ENCODE peak calls at places on chromosomes 7 and 10, in four cellular contexts. F is heart left ventricle, T is dorsolateral prefrontal cortex, X is tibial nerve. Q is an unnamed sample. For H3K27me3, the result is how much of the 10 kb centered on the place peaks cover.

GRCh38 chr7:157273208-157274202 is 63.3 kb upstream of the DNAJB6 start:
- DNase-seq in T (peak), F (peak), X (peak), Q (no peak)

GRCh38 chr10:97861924-97862323 is 12.3 kb downstream of the GOLGA7B start:
- DNase-seq in T (no peak), X (no peak), F (no peak), Q (no peak)

GRCh38 chr10:98374176-98374969 is 40.6 kb downstream of the PYROXD2 start:
- DNase-seq in F (no peak), T (peak), X (no peak), Q (no peak)

GRCh38 chr10:78594938-78595645 is 473.7 kb upstream of the ZMIZ1 start:
- DNase-seq in F (no peak), T (no peak), X (no peak), Q (no peak)

GRCh38 chr10:117133273-117134083 is 4.6 kb downstream of the VAX1 start:
- DNase-seq in F (no peak), X (no peak), T (no peak), Q (no peak)

GRCh38 chr7:131467788-131468187 is 88.6 kb downstream of the PODXL start:
- DNase-seq in F (no peak), T (no peak), X (no peak), Q (no peak)

GRCh38 chr7:36474283-36475010 is 84.8 kb downstream of the ANLN start:
- DNase-seq in X (no peak), T (no peak), F (no peak), Q (no peak)

GRCh38 chr7:47361746-47362215 is 220.1 kb downstream of the TNS3 start:
- DNase-seq in X (no peak), F (peak), T (no peak), Q (peak)

GRCh38 chr7:116724560-116725231 is 52.7 kb downstream of the MET start:
- DNase-seq in X (no peak), F (no peak), T (no peak), Q (no peak)

DNA sequence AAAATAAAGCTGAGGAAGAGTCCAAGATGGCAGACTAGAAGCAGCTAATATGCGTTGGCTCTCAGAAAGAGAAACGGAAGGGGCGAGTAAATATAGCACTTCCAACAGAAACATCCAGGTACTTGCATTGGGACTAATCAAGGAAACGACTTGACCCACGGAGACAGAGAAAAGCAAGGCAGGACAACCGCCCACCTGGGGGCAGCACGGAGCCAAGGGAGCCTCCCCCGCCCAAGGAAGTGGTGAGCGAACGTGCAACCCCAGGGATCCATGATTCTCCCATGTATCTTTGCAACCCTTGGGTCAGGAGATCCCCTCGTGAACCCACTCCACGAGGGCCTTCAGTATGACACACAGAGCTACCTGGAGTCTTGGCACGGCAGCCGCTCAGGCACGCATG is 45.4 kb upstream of the GRM3 start:
- DNase-seq in T (no peak), X (no peak), F (no peak), Q (no peak)
- TF ChIP-seq CTCF in T (peak), X (no peak), F (peak), Q (no peak)

DNA sequence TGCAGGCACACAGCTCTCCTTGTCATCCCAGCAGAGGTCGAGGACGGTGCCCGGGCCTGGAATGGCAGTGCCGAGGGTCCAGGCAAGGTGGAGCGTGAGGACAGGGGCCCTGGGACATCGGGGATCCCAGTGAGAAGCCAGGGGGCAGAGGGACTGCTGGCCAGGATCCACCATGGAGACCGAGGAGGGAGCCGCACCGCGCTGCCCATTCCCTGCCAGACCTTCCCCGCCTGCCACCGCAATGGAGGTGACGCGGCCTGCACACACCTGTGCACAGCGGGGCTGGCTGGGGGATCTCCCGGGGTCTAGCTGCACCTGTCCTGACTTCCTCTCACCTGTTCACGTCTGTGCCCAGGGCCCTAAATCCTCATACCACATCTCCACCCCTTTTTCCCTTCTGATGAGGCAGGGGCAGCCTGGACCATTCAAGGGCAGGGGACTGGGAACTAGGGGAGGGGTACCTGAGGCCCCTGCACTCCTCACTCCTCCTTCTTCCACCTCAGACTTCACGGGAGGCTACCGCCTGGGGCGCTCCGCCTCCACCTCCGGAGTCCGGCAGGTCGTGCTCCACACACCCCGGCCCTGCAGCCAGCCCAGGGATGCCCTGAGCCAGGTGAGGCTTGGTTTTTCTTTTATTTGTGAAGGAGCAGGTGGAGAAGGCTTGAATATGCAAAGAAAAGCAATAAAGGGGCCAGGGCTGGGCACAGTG is 6.9 kb downstream of the NYAP1 start:
- DNase-seq in T (no peak), X (no peak), F (peak), Q (no peak)
- H3K4me3 ChIP-seq in T (peak), X (no peak), F (no peak), Q (no peak)

GRCh38 chr7:20562461-20562860 is 53.0 kb upstream of the ABCB5 start:
- DNase-seq in F (no peak), X (no peak), T (no peak), Q (no peak)

GRCh38 chr7:20561908-20562307 is 53.6 kb upstream of the ABCB5 start:
- DNase-seq in T (no peak), F (no peak), X (no peak), Q (no peak)

GRCh38 chr7:20559883-20560282 is 55.6 kb upstream of the ABCB5 start:
- DNase-seq in T (no peak), X (no peak), F (no peak), Q (no peak)

GRCh38 chr7:20560325-20561180 is 54.9 kb upstream of the ABCB5 start:
- DNase-seq in F (no peak), X (no peak), T (no peak), Q (no peak)

GRCh38 chr7:20561466-20561865 is 54.0 kb upstream of the ABCB5 start:
- DNase-seq in T (no peak), X (no peak), F (no peak), Q (no peak)
- H3K27me3 ChIP-seq in T (under half), X (under half), F (under half), Q (under half)

GRCh38 chr7:23298885-23299769 is at the start of gene MALSU1:
- DNase-seq in T (peak), F (peak), X (peak), Q (peak)
- TF ChIP-seq CTCF in T (peak), F (no peak), X (peak), Q (no peak)